ENCODE peak calls at places on chromosomes 16 and 17, in eight cellular contexts. W is NCI-H69; K is iPS DF 19.7; E is activated naive CD8-positive, alpha-beta T cell treated with anti-CD3 and anti-CD28 coated beads for 36 hours; I is RCC 7860; M is lung microvascular endothelial cell; O is effector CD4-positive, alpha-beta T cell; U is hypothalamus. G is an unnamed sample.

GRCh38 chr17:80940171-80941123 is 51.2 kb upstream of the CHMP6 start:
- DNase-seq in O (no peak), U (no peak), W (no peak), E (no peak), K (no peak), M (no peak), I (no peak), G (no peak)

GRCh38 chr17:56624947-56625346 is 31.4 kb downstream of the NOG start:
- DNase-seq in M (no peak), I (no peak), O (no peak), U (no peak), E (no peak), W (no peak), K (no peak), G (no peak)

GRCh38 chr17:77803726-77804125 is 154.8 kb upstream of the TNRC6C start:
- DNase-seq in E (no peak), K (no peak), W (no peak), U (no peak), M (no peak), I (no peak), O (no peak), G (no peak)

GRCh38 chr16:11619327-11619851 is 32.7 kb upstream of the LITAF start:
- DNase-seq in E (no peak), I (no peak), W (no peak), M (no peak), K (no peak), U (no peak), O (no peak), G (no peak)

GRCh38 chr16:22677024-22677830 is 136.7 kb upstream of the HS3ST2 start:
- DNase-seq in K (no peak), M (no peak), I (no peak), W (no peak), U (no peak), O (no peak), E (no peak), G (peak; percentile 84)

GRCh38 chr17:57166803-57167202 is 81.8 kb downstream of the AKAP1 start:
- DNase-seq in K (no peak), O (no peak), W (peak; percentile 29), M (no peak), E (no peak), I (peak; percentile 23), U (no peak), G (no peak)

GRCh38 chr17:77287432-77288068 is 146.8 kb downstream of the SEC14L1 start:
- DNase-seq in I (peak; percentile 94), U (no peak), W (peak; percentile 87), K (no peak), O (no peak), E (no peak), M (no peak), G (no peak)

GRCh38 chr17:40622509-40622928 is 25.1 kb downstream of the SMARCE1 start:
- DNase-seq in U (no peak), E (peak; percentile 51), K (no peak), M (no peak), W (no peak), I (no peak), O (no peak), G (no peak)

GRCh38 chr16:88591577-88592021 is 21.4 kb downstream of the ZC3H18 start:
- DNase-seq in E (no peak), O (no peak), I (no peak), W (no peak), K (no peak), M (no peak), U (no peak), G (no peak)

GRCh38 chr16:84369938-84370627 is 1.7 kb downstream of the ATP2C2 start:
- DNase-seq in E (no peak), W (peak; percentile 74), M (no peak), I (no peak), K (no peak), U (no peak), O (no peak), G (no peak)

GRCh38 chr16:3695610-3696369 is 21.5 kb downstream of the TRAP1 start:
- DNase-seq in K (no peak), W (no peak), E (no peak), M (no peak), O (no peak), U (no peak), I (peak; percentile 70), G (no peak)

GRCh38 chr17:33288954-33289353 is 4.1 kb downstream of the ASIC2 start:
- DNase-seq in O (no peak), U (no peak), I (no peak), W (no peak), E (no peak), M (no peak), K (no peak), G (no peak)

GRCh38 chr16:21023509-21024202 is 123.1 kb downstream of the LYRM1 start:
- DNase-seq in U (no peak), W (no peak), I (no peak), O (no peak), M (no peak), K (no peak), E (no peak), G (no peak)

GRCh38 chr16:88600539-88600896 is 30.3 kb downstream of the ZC3H18 start:
- DNase-seq in U (no peak), W (no peak), M (no peak), I (no peak), K (no peak), E (no peak), O (no peak), G (no peak)

GRCh38 chr17:251531-251930 is 70.1 kb upstream of the DOC2B start:
- DNase-seq in M (no peak), K (no peak), I (no peak), U (no peak), W (no peak), O (no peak), E (no peak), G (no peak)

GRCh38 chr17:34675143-34675542 is 95.8 kb downstream of the TMEM132E start:
- DNase-seq in I (no peak), E (no peak), K (no peak), U (no peak), W (no peak), O (no peak), M (no peak), G (peak; percentile 71)

GRCh38 chr17:66776999-66777688 is 57.8 kb upstream of the CACNG5 start:
- DNase-seq in M (no peak), I (no peak), K (no peak), U (no peak), E (no peak), W (no peak), O (no peak), G (no peak)

GRCh38 chr16:89386786-89387185 is 103.6 kb downstream of the ANKRD11 start:
- DNase-seq in E (no peak), O (no peak), W (no peak), K (no peak), U (no peak), M (no peak), I (no peak), G (no peak)

GRCh38 chr16:67922221-67922620 is 9.4 kb downstream of the CTRL start:
- DNase-seq in M (no peak), E (no peak), I (no peak), U (no peak), K (no peak), O (no peak), W (no peak), G (no peak)

G was measured in osteocyte.